ENCODE peak calls at places on chromosomes 16 and 17, in ten cellular contexts. F is upper lobe of right lung, W is colonic mucosa, H is PC-9, U is stomach, I is H1, E is Peyer's patch, K is mucosa of descending colon, V is heart right ventricle, O is IMR-90. Y is an unnamed sample.

GRCh38 chr16:76639685-76640289 is 362.6 kb downstream of the CNTNAP4 start:
- DNase-seq in U (no peak), K (no peak), E (no peak), I (peak; percentile 54), F (no peak), W (peak; percentile 23), O (peak; percentile 1), V (no peak), H (no peak), Y (no peak)

GRCh38 chr16:29717113-29717512 is 28.7 kb downstream of the C16orf54 start:
- DNase-seq in I (no peak), W (no peak), U (no peak), K (no peak), O (no peak), F (peak; percentile 22), H (no peak), V (no peak), E (no peak), Y (no peak)

GRCh38 chr16:3070608-3071111 is 5.2 kb downstream of the IL32 start:
- DNase-seq in V (no peak), U (no peak), I (no peak), W (no peak), O (no peak), K (peak; percentile 22), F (no peak), H (no peak), E (peak; percentile 46), Y (no peak)

GRCh38 chr17:6753006-6753445 is 2.8 kb upstream of the XAF1 start:
- DNase-seq in K (peak; percentile 40), F (no peak), H (no peak), I (no peak), W (peak; percentile 33), O (peak; percentile 77), E (peak; percentile 61), U (no peak), V (peak; percentile 65), Y (no peak)

GRCh38 chr17:75832652-75833400 is 11.4 kb downstream of the UNC13D start:
- DNase-seq in K (no peak), O (no peak), W (no peak), V (no peak), F (no peak), H (no peak), E (no peak), U (no peak), I (peak; percentile 81), Y (no peak)

GRCh38 chr17:28335959-28336871 is 654 bp downstream of the TNFAIP1 start:
- DNase-seq in W (peak; percentile 70), E (peak; percentile 63), K (peak; percentile 53), V (no peak), H (peak; percentile 85), O (peak; percentile 94), F (peak; percentile 71), I (peak; percentile 70), U (peak; percentile 68), Y (no peak)

GRCh38 chr16:84292032-84292431 is 2.6 kb upstream of the WFDC1 start:
- DNase-seq in O (no peak), E (no peak), I (no peak), V (no peak), K (no peak), H (no peak), W (no peak), U (no peak), F (no peak), Y (no peak)

GRCh38 chr17:51703364-51704341 is 443.3 kb downstream of the UTP18 start:
- DNase-seq in V (peak; percentile 68), O (no peak), I (no peak), W (no peak), F (no peak), U (peak; percentile 73), K (no peak), H (no peak), E (no peak), Y (peak; percentile 18)

GRCh38 chr16:3274490-3274889 is 8.8 kb upstream of the ZNF263 start:
- DNase-seq in U (no peak), E (peak; percentile 7), W (no peak), I (no peak), V (no peak), F (no peak), O (peak; percentile 30), K (no peak), H (peak; percentile 37), Y (no peak)

GRCh38 chr16:21650517-21650916 is 1.9 kb downstream of the IGSF6 start:
- DNase-seq in U (no peak), V (no peak), O (no peak), E (no peak), K (no peak), W (no peak), I (no peak), H (no peak), F (no peak), Y (no peak)
- H3K4me1 ChIP-seq in U (peaks cover 20% of the 10 kb centered on the region), V (peaks cover 87% of the 10 kb centered on the region), O (peaks cover 2% of the 10 kb centered on the region), E (peaks cover 22% of the 10 kb centered on the region), K (peaks cover 9% of the 10 kb centered on the region), W (no peaks in the 10 kb centered on the region), I (no peaks in the 10 kb centered on the region), H (no peaks in the 10 kb centered on the region), F (peaks cover 37% of the 10 kb centered on the region), Y (peaks cover under 1% of the 10 kb centered on the region)

GRCh38 chr16:4388275-4389021 is 16.8 kb downstream of the VASN start:
- DNase-seq in W (no peak), F (no peak), V (peak; percentile 62), K (no peak), I (peak; percentile 51), E (no peak), U (no peak), H (peak; percentile 50), O (no peak), Y (no peak)

GRCh38 chr16:4389051-4389955 is 17.7 kb downstream of the VASN start:
- DNase-seq in W (no peak), K (no peak), O (no peak), V (peak; percentile 46), F (no peak), U (no peak), I (peak; percentile 58), H (no peak), E (no peak), Y (no peak)

GRCh38 chr16:4391635-4392381 is 20.2 kb downstream of the VASN start:
- DNase-seq in E (no peak), F (no peak), K (no peak), U (no peak), V (no peak), H (no peak), O (no peak), I (peak; percentile 88), W (no peak), Y (no peak)

GRCh38 chr16:4392382-4393242 is 21.0 kb downstream of the VASN start:
- DNase-seq in F (no peak), O (peak; percentile 86), U (peak; percentile 54), V (no peak), I (peak; percentile 89), W (no peak), E (no peak), H (no peak), K (no peak), Y (no peak)

DNA sequence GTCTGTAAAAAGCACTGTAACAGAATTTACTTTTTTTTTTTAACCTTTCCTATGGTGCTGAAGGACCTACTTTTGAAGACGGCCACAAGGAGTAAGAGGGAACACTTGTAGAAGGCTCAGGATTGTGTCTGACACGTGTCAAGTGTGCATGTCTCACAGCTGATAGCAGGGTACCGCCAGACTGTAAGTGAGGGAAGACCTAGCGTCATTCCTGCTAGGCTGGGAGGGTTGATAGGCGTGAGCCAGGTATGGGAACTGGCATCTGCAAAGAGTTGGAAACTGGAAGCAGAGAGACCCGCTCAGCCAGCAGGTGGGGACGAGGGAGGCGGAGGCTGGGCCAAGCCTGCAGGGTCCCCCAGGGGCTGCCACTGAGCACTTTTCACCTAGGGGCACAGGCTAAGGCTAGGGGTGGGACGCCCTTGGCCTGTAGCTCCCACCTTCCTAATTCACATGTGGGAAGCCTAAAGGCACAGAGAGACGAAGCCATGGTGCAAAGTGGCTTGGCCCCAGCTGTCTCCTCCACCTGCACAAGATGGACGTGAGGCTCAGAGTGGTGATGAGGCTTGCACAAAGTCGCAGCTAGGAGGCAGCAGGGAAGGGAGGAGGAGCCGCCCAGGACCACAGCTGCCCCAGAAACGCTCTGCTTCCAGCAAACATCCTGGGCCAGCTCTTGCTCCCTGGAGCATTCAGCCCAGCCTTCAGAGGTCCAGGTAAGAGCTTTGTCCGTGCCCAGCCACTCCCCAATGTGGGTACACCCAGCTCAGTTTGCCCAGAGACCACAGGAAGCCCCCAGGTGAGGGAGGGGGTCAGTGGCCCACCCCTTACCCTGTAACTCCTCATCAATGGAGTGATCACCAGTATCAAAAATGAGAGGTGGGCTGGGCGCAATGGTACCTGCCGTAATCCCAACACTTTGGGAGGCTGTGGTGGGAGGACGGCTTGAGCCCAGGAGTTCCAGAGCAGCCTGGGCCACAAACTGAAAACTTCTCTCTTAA is 18.9 kb downstream of the VASN start:
- DNase-seq in K (no peak), V (no peak), F (no peak), O (no peak), E (no peak), U (no peak), I (no peak), W (no peak), H (no peak), Y (no peak)
- H3K4me1 ChIP-seq in K (no peaks in the 10 kb centered on the region), V (peaks cover 21% of the 10 kb centered on the region), F (peaks cover 15% of the 10 kb centered on the region), O (peaks cover 47% of the 10 kb centered on the region), E (no peaks in the 10 kb centered on the region), U (peaks cover 32% of the 10 kb centered on the region), I (peaks cover 47% of the 10 kb centered on the region), W (no peaks in the 10 kb centered on the region), H (peaks cover 28% of the 10 kb centered on the region), Y (peaks cover 72% of the 10 kb centered on the region)

GRCh38 chr16:1152651-1153259 is at the start of gene CACNA1H:
- DNase-seq in U (no peak), I (peak; percentile 81), W (no peak), H (no peak), V (peak; percentile 51), F (no peak), K (no peak), O (no peak), E (peak; percentile 53), Y (no peak)

GRCh38 chr16:1150511-1150982 is 2.4 kb upstream of the CACNA1H start:
- DNase-seq in H (no peak), K (no peak), W (no peak), I (peak; percentile 74), F (no peak), O (peak; percentile 47), U (no peak), V (no peak), E (no peak), Y (no peak)

GRCh38 chr16:1153480-1154160 is 714 bp downstream of the CACNA1H start:
- DNase-seq in O (no peak), E (no peak), W (no peak), U (no peak), H (no peak), F (no peak), I (no peak), V (no peak), K (no peak), Y (no peak)

GRCh38 chr16:1151424-1152122 is 1.3 kb upstream of the CACNA1H start:
- DNase-seq in K (no peak), I (no peak), V (no peak), F (no peak), U (no peak), E (no peak), H (no peak), W (no peak), O (no peak), Y (no peak)

GRCh38 chr16:1152123-1152638 is 725 bp upstream of the CACNA1H start:
- DNase-seq in H (no peak), F (no peak), V (no peak), E (peak; percentile 54), O (no peak), K (no peak), U (no peak), I (peak; percentile 69), W (no peak), Y (no peak)
- H3K4me1 ChIP-seq in H (no peaks in the 10 kb centered on the region), F (no peaks in the 10 kb centered on the region), V (no peaks in the 10 kb centered on the region), E (no peaks in the 10 kb centered on the region), O (peaks cover 12% of the 10 kb centered on the region), K (peaks cover 9% of the 10 kb centered on the region), U (peaks cover 59% of the 10 kb centered on the region), I (peaks cover 14% of the 10 kb centered on the region), W (no peaks in the 10 kb centered on the region), Y (peaks cover 9% of the 10 kb centered on the region)

GRCh38 chr17:78130439-78131101 is at the start of gene TMC8:
- DNase-seq in I (no peak), F (peak; percentile 76), V (peak; percentile 33), O (no peak), U (peak; percentile 51), K (peak; percentile 64), E (peak; percentile 93), H (no peak), W (no peak), Y (no peak)
- H3K4me1 ChIP-seq in I (peaks cover 31% of the 10 kb centered on the region), F (peaks cover 57% of the 10 kb centered on the region), V (peaks cover 86% of the 10 kb centered on the region), O (peaks cover 2% of the 10 kb centered on the region), U (peaks cover 71% of the 10 kb centered on the region), K (peaks cover 48% of the 10 kb centered on the region), E (peaks cover 46% of the 10 kb centered on the region), H (peaks cover 19% of the 10 kb centered on the region), W (peaks cover 28% of the 10 kb centered on the region), Y (peaks cover 16% of the 10 kb centered on the region)

Y was measured in thoracic aorta.